ENCODE peak calls at places on chromosomes 12 and 14, in ten cellular contexts. A is bronchial epithelial cell, J is EL, Y is substantia nigra, F is kidney epithelial cell, O is stromal cell of bone marrow, W is C1 segment of cervical spinal cord, N is Caki2, L is tibial artery, P is NCI-H774. E is an unnamed sample.

GRCh38 chr12:1481919-1482318 is 112.5 kb downstream of the FBXL14 start:
- DNase-seq in A (no peak), J (no peak), Y (no peak), F (no peak), O (no peak), W (no peak), N (no peak), L (no peak), P (no peak), E (no peak)

GRCh38 chr12:32399373-32400113 is at the start of gene FGD4:
- DNase-seq in A (peak), J (peak), Y (peak), F (no peak), O (peak), W (peak), N (peak), L (peak), P (peak), E (peak)

GRCh38 chr14:22808388-22809209 is 6.6 kb downstream of the SLC7A7 start:
- DNase-seq in A (no peak), J (no peak), Y (no peak), F (no peak), O (no peak), W (no peak), N (no peak), L (no peak), P (no peak), E (no peak)

GRCh38 chr12:120988234-120988633 is 9.9 kb downstream of the HNF1A start:
- DNase-seq in A (no peak), J (no peak), Y (no peak), F (no peak), O (no peak), W (no peak), N (no peak), L (no peak), P (no peak), E (no peak)

GRCh38 chr12:26358651-26359050 is 163.3 kb downstream of the SSPN start:
- DNase-seq in A (no peak), J (no peak), Y (no peak), F (no peak), O (no peak), W (no peak), N (no peak), L (no peak), P (no peak), E (no peak)

GRCh38 chr14:69460093-69460701 is 24.3 kb upstream of the PLEKHD1 start:
- DNase-seq in A (peak), J (peak), Y (peak), F (peak), O (peak), W (peak), N (peak), L (peak), P (peak), E (peak)

GRCh38 chr12:123119808-123120207 is 31.1 kb downstream of the PITPNM2 start:
- DNase-seq in A (no peak), J (no peak), Y (no peak), F (no peak), O (no peak), W (no peak), N (no peak), L (no peak), P (no peak), E (no peak)

GRCh38 chr12:6372403-6373003 is 2.9 kb downstream of the SCNN1A start:
- DNase-seq in A (peak), J (peak), Y (no peak), F (peak), O (peak), W (no peak), N (peak), L (peak), P (peak), E (peak)

GRCh38 chr12:52390739-52391617 is 5.5 kb upstream of the KRT84 start:
- DNase-seq in A (peak), J (peak), Y (peak), F (no peak), O (no peak), W (no peak), N (no peak), L (no peak), P (no peak), E (no peak)

GRCh38 chr12:2192231-2192630 is 139.4 kb downstream of the CACNA1C start:
- DNase-seq in A (no peak), J (no peak), Y (no peak), F (no peak), O (no peak), W (no peak), N (no peak), L (no peak), P (no peak), E (no peak)

GRCh38 chr12:9796916-9797315 is 30.4 kb upstream of the KLRF1 start:
- DNase-seq in A (no peak), J (no peak), Y (no peak), F (no peak), O (no peak), W (no peak), N (no peak), L (no peak), P (no peak), E (no peak)

GRCh38 chr12:57238854-57239554 is 9.5 kb downstream of the SHMT2 start:
- DNase-seq in A (peak), J (peak), Y (peak), F (peak), O (peak), W (peak), N (peak), L (peak), P (peak), E (peak)

GRCh38 chr14:22200977-22201605 is 387.9 kb downstream of the DAD1 start:
- DNase-seq in A (peak), J (peak), Y (no peak), F (no peak), O (peak), W (no peak), N (peak), L (no peak), P (no peak), E (no peak)

GRCh38 chr14:93032301-93032929 is 83.3 kb downstream of the ITPK1 start:
- DNase-seq in A (no peak), J (no peak), Y (no peak), F (no peak), O (no peak), W (no peak), N (peak), L (peak), P (no peak), E (no peak)

GRCh38 chr14:104937161-104937560 is 12.5 kb downstream of the PLD4 start:
- DNase-seq in A (no peak), J (no peak), Y (no peak), F (no peak), O (no peak), W (no peak), N (no peak), L (peak), P (no peak), E (no peak)